ENCODE peak calls at places on chromosomes 6 and 20, in eight cellular contexts. K is mucosa of descending colon; X is tibial nerve; U is body of pancreas; Q is CD8-positive, alpha-beta T cell; G is AG04450; M is fibroblast of pulmonary artery; P is AG09319. Z is an unnamed sample.
A peak's percentile ranks its signal among the peaks of the same experiment; 100 is the strongest.

GRCh38 chr6:121965739-121966138 is 433.7 kb upstream of the HSF2 start:
- DNase-seq in K (no peak), X (no peak), U (no peak), Q (no peak), G (no peak), M (no peak), P (peak; percentile 3), Z (no peak)

GRCh38 chr20:25457886-25458680 is 50.6 kb downstream of the GINS1 start:
- DNase-seq in K (no peak), X (no peak), U (no peak), Q (no peak), G (no peak), M (no peak), P (no peak), Z (no peak)

GRCh38 chr6:35381132-35381531 is 38.8 kb downstream of the PPARD start:
- DNase-seq in K (no peak), X (no peak), U (no peak), Q (no peak), G (no peak), M (no peak), P (no peak), Z (no peak)

GRCh38 chr20:57610261-57610952 is 9.8 kb downstream of the ZBP1 start:
- DNase-seq in K (no peak), X (no peak), U (no peak), Q (no peak), G (no peak), M (no peak), P (no peak), Z (no peak)

GRCh38 chr6:148807784-148808183 is 61.0 kb downstream of the UST start:
- DNase-seq in K (no peak), X (no peak), U (no peak), Q (no peak), G (no peak), M (no peak), P (no peak), Z (no peak)

GRCh38 chr6:64504509-64504908 is 868.9 kb downstream of the PHF3 start:
- DNase-seq in K (no peak), X (no peak), U (no peak), Q (no peak), G (no peak), M (peak; percentile 45), P (no peak), Z (no peak)

GRCh38 chr20:59425572-59425971 is 125.2 kb downstream of the EDN3 start:
- DNase-seq in K (no peak), X (no peak), U (no peak), Q (no peak), G (no peak), M (no peak), P (no peak), Z (no peak)

GRCh38 chr20:25223179-25223661 is 24.7 kb upstream of the PYGB start:
- DNase-seq in K (no peak), X (no peak), U (no peak), Q (no peak), G (peak; percentile 54), M (peak; percentile 90), P (peak; percentile 18), Z (no peak)

GRCh38 chr20:58838174-58838573 is 12.5 kb downstream of the GNAS-AS1 start:
- DNase-seq in K (no peak), X (no peak), U (no peak), Q (no peak), G (no peak), M (no peak), P (no peak), Z (no peak)

GRCh38 chr6:35230498-35230897 is 16.7 kb downstream of the SCUBE3 start:
- DNase-seq in K (no peak), X (no peak), U (no peak), Q (no peak), G (no peak), M (no peak), P (no peak), Z (no peak)

GRCh38 chr6:167291623-167292300 is 647 bp downstream of the UNC93A start:
- DNase-seq in K (no peak), X (no peak), U (no peak), Q (no peak), G (no peak), M (no peak), P (no peak), Z (no peak)

DNA sequence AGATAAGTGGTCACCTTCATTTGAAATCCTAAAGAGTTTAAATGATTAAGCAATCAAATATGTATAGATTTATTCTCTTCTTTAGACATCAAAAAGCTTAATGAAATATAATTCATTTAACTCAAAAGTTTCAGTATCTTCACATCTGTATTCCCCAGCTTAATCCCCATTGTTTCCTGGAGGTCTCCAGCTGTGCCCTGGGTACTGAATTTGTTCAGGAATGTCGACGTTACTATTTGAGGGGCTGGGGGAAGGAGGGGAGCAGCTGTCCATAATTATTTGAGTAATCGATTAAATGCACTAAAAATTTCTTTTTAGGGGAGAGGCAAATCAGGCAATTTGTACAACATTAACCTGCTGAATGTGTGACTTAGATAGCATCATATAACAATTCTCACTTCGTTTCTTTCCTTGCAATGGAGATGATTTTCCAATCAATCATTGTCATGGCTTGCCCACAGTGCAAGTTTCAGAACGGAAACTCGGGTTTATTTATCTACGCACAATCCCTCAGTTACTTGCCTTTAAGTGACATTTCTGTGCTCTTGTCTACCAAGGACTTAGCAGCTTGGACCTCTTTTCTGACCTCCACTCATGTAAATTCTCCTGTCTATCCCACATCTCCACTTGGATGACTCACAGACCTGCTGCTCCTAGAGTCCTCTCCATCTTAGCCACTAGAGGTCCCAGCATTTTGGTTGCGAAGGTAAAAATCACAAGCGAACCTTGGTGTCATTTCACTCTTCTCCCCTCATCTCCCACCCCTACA is 3.9 kb downstream of the DOK5 start:
- DNase-seq in K (no peak), X (no peak), U (no peak), Q (no peak), G (no peak), M (no peak), P (no peak), Z (no peak)
- TF ChIP-seq CTCF in K (no peak), X (no peak), U (no peak), Q (no peak), G (no peak), M (peak; percentile 40), P (no peak), Z (no peak)

GRCh38 chr20:18738888-18739287 is 74.7 kb upstream of the SCP2D1 start:
- DNase-seq in K (no peak), X (no peak), U (no peak), Q (no peak), G (no peak), M (no peak), P (no peak), Z (no peak)

GRCh38 chr20:18734525-18735189 is 78.9 kb upstream of the SCP2D1 start:
- DNase-seq in K (no peak), X (no peak), U (no peak), Q (no peak), G (no peak), M (no peak), P (no peak), Z (no peak)

GRCh38 chr20:18738055-18738454 is 75.5 kb upstream of the SCP2D1 start:
- DNase-seq in K (peak; percentile 54), X (no peak), U (no peak), Q (peak; percentile 63), G (no peak), M (peak; percentile 29), P (no peak), Z (no peak)

GRCh38 chr20:18739785-18740184 is 73.8 kb upstream of the SCP2D1 start:
- DNase-seq in K (peak; percentile 49), X (peak; percentile 16), U (no peak), Q (no peak), G (peak; percentile 59), M (peak; percentile 81), P (peak; percentile 19), Z (no peak)

DNA sequence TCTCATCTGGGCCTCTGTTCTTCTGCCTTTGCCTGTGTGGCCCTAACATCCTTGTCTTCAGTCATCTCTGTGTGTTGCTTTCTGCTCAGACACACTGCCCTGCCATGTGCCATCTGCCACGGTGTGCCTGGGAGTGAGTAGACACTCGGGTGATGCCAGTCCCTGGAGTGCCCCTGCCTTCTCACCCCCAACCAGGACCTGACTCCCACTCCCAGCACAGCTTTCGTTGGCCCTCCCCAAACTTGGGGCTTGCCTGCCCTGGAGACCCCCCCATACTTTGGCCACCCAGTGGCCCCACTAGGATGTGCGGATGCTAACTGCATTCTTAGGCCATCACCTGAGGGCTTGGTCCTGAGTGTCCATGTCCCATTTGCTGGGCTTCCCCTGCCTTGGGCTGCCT is 76.4 kb upstream of the SCP2D1 start:
- DNase-seq in K (no peak), X (no peak), U (no peak), Q (no peak), G (no peak), M (no peak), P (no peak), Z (no peak)
- TF ChIP-seq CTCF in K (no peak), X (no peak), U (no peak), Q (no peak), G (no peak), M (no peak), P (no peak), Z (no peak)

DNA sequence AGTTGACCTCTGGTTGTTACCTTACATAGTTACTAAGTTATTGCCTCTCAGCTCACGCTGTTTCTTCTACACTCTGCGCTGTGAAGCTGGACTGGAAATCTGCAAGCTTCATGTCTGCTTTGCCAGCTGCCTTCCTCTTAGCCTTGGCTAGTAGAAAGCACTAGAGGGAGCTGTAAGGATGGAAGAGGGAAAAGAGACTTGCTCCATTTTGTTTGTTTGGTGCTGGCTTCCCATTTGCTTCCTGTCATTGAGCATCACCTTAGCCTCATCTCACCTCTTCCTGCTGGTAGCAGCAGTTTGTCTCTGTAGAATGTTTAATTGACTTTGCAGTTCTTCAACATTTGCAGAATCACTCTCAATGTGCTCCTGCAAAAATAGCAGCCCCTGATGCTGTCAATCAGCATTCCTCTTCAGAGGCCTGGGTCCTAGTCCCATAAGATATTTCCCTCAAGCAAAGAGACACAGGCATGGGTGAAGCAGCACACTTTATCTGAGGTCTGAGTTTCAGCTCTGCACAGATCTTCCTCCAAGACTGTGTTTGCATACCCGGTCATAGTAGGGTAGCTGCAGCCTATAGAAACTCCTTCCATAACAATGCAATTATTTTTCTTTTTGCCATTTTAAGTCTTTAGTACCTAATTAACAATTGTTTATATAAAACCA is 302.2 kb upstream of the EPHA7 start:
- DNase-seq in K (peak; percentile 40), X (no peak), U (no peak), Q (no peak), G (no peak), M (peak; percentile 54), P (no peak), Z (no peak)
- TF ChIP-seq CTCF in K (peak; percentile 33), X (no peak), U (no peak), Q (no peak), G (no peak), M (peak; percentile 69), P (no peak), Z (peak; percentile 62)

DNA sequence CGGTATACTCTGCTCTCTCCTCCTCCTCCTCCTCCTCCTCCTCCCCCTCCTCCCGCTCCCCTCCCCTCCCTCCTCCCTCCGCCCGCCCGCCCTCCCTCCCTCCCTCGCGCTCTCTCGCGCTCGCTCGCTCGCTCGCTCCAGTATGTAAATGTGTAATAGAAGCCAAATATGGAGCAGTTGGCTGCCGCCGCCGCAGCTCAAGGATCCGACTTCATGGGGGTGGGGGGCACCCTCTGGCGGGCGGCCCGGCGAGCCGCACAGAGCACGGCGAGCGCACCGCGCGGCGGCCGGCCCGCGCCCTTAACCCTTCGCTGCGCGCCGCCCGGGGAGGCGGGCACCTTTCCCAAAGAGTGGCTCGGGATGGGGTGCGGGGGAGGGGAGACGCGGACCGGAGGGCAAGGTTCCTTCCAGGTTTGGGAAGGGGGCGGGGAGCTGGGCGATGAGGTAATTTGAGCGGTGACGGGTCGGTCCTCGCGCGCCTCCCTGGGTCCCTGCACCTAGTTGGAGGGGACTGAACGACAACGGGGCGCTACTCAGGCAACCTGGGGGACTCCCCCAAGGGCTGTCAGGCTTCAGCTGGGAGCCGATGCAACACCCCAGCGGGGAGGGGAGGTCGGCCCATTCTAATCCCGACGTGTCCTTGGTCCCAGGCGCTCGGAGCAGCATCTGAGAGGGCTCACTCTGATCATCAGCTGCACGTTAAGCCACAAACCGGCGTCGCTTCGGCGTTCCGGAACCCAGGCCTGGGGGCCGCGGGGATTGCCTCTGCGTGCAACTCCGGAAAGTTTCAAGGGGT is 407 bp upstream of the ATXN1 start:
- DNase-seq in K (peak; percentile 91), X (peak; percentile 74), U (peak; percentile 93), Q (peak; percentile 91), G (peak; percentile 80), M (peak; percentile 92), P (peak; percentile 80), Z (no peak)
- TF ChIP-seq CTCF in K (no peak), X (peak; percentile 55), U (no peak), Q (no peak), G (no peak), M (no peak), P (no peak), Z (no peak)

Z was measured in D721Med.